ENCODE peak calls at places on chromosomes 2 and 18, in six cellular contexts. B is cardiac muscle cell, Z is IMR-90, D is A549, W is mucosa of descending colon, A is WTC11. E is an unnamed sample.

GRCh38 chr18:30163573-30163972 is 879.0 kb downstream of the DSC3 start:
- DNase-seq in B (no peak), Z (no peak), D (no peak), W (no peak), A (no peak), E (no peak)

GRCh38 chr2:152200562-152201465 is 25.3 kb upstream of the STAM2 start:
- DNase-seq in B (no peak), Z (peak), D (peak), W (peak), A (peak), E (no peak)

GRCh38 chr18:31679133-31679731 is 5.1 kb downstream of the B4GALT6 start:
- DNase-seq in B (no peak), Z (peak), D (peak), W (no peak), A (no peak), E (no peak)

GRCh38 chr18:50970006-50970405 is 2.2 kb downstream of the ELAC1 start:
- DNase-seq in B (no peak), Z (no peak), D (no peak), W (no peak), A (no peak), E (no peak)

GRCh38 chr2:119468154-119468955 is 36.7 kb downstream of the TMEM37 start:
- DNase-seq in B (no peak), Z (peak), D (no peak), W (no peak), A (no peak), E (no peak)

GRCh38 chr2:11661891-11662435 is 8.0 kb downstream of the NTSR2 start:
- DNase-seq in B (no peak), Z (no peak), D (no peak), W (no peak), A (no peak), E (no peak)

GRCh38 chr2:239400000-239400831 is 604 bp downstream of the HDAC4 start:
- DNase-seq in B (peak), Z (peak), D (peak), W (peak), A (no peak), E (no peak)

GRCh38 chr2:73414651-73415050 is 29.0 kb downstream of the ALMS1 start:
- DNase-seq in B (no peak), Z (peak), D (no peak), W (no peak), A (no peak), E (no peak)

GRCh38 chr2:233857511-233858118 is 3.3 kb upstream of the HJURP start:
- DNase-seq in B (peak), Z (no peak), D (peak), W (no peak), A (peak), E (no peak)

GRCh38 chr2:10845640-10846039 is 33.1 kb upstream of the PDIA6 start:
- DNase-seq in B (no peak), Z (no peak), D (no peak), W (no peak), A (no peak), E (no peak)

GRCh38 chr2:55519908-55520885 is 679 bp downstream of the CFAP36 start:
- DNase-seq in B (peak), Z (peak), D (peak), W (no peak), A (peak), E (peak)

GRCh38 chr2:120499784-120500495 is 154.0 kb downstream of the INHBB start:
- DNase-seq in B (no peak), Z (no peak), D (no peak), W (peak), A (no peak), E (no peak)

GRCh38 chr2:235493775-235494715 is at the start of gene AGAP1:
- DNase-seq in B (peak), Z (peak), D (peak), W (peak), A (peak), E (no peak)

GRCh38 chr18:62081248-62081647 is 105.6 kb downstream of the PIGN start:
- DNase-seq in B (no peak), Z (no peak), D (no peak), W (no peak), A (no peak), E (no peak)

GRCh38 chr2:231373184-231373583 is 22.3 kb upstream of the B3GNT7 start:
- DNase-seq in B (no peak), Z (no peak), D (no peak), W (peak), A (no peak), E (no peak)

GRCh38 chr2:9086465-9086864 is 83.0 kb upstream of the MBOAT2 start:
- DNase-seq in B (no peak), Z (no peak), D (no peak), W (no peak), A (no peak), E (no peak)

GRCh38 chr2:46871976-46872381 is 43.6 kb downstream of the MCFD2 start:
- DNase-seq in B (no peak), Z (no peak), D (no peak), W (no peak), A (no peak), E (no peak)

GRCh38 chr18:31424383-31424988 is 23.1 kb upstream of the DSG3 start:
- DNase-seq in B (peak), Z (peak), D (peak), W (no peak), A (peak), E (peak)

GRCh38 chr18:24762417-24762816 is 302.0 kb downstream of the HRH4 start:
- DNase-seq in B (no peak), Z (peak), D (no peak), W (no peak), A (no peak), E (no peak)

GRCh38 chr2:121472465-121472993 is 58.2 kb upstream of the RNU4ATAC start:
- DNase-seq in B (no peak), Z (no peak), D (no peak), W (no peak), A (no peak), E (no peak)

GRCh38 chr18:69484699-69485396 is 84.2 kb downstream of the DOK6 start:
- DNase-seq in B (peak), Z (peak), D (no peak), W (no peak), A (peak), E (no peak)

GRCh38 chr2:41400057-41400665 is 647.7 kb upstream of the PKDCC start:
- DNase-seq in B (peak), Z (no peak), D (no peak), W (no peak), A (peak), E (no peak)

GRCh38 chr2:150127271-150127990 is 360.0 kb downstream of the RND3 start:
- DNase-seq in B (no peak), Z (no peak), D (no peak), W (no peak), A (no peak), E (no peak)

GRCh38 chr18:54117853-54118773 is 106.4 kb downstream of the MBD2 start:
- DNase-seq in B (no peak), Z (no peak), D (no peak), W (no peak), A (no peak), E (no peak)

GRCh38 chr2:148020358-148021058 is at the start of gene ORC4:
- DNase-seq in B (peak), Z (peak), D (peak), W (peak), A (peak), E (peak)
- TF ChIP-seq CTCF in B (peak), Z (peak), D (peak), W (no peak), A (no peak), E (peak)

DNA sequence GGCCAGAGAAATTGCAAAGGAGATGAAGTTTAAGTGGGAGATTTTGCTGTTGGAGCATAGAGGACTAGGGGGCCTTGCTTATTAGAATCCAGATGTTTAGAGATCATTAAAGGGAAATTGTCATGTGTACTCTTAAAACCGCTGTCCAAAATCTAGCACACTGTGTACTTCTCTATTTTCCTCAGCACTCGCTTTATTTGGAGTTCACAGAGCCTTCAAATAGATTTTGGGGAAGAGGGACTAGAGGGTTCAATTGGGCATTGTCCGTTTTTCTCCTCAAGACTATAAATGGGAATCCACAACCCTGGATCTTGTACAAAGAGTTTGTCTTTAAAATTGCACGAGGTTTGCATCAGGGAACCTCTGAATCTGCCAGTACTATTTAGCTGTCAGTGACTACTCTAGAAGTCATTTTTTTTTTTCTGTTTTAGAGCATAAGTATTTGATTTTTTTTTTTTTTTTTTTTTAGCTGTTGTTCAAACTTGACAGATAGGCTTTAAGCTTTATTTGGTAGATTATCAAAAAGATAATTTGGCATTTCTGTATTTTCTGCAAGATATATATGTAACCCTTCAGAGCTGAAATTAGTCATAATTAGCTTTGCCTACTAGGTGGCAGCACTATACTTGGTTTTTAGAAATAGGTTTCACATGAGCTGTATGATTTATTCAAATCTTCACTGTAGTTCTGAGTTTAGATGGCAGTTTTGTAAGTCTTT is 14.2 kb downstream of the PMS1 start:
- DNase-seq in B (no peak), Z (peak), D (no peak), W (no peak), A (no peak), E (peak)
- TF ChIP-seq CTCF in B (peak), Z (peak), D (peak), W (no peak), A (no peak), E (peak)

GRCh38 chr2:17804358-17804757 is 11.9 kb upstream of the MSGN1 start:
- DNase-seq in B (no peak), Z (no peak), D (no peak), W (no peak), A (no peak), E (peak)

GRCh38 chr2:17799301-17800126 is 16.7 kb upstream of the MSGN1 start:
- DNase-seq in B (no peak), Z (no peak), D (no peak), W (no peak), A (no peak), E (no peak)

GRCh38 chr2:17803492-17803891 is 12.8 kb upstream of the MSGN1 start:
- DNase-seq in B (no peak), Z (no peak), D (no peak), W (no peak), A (no peak), E (no peak)

GRCh38 chr2:17800693-17801458 is 15.4 kb upstream of the MSGN1 start:
- DNase-seq in B (no peak), Z (no peak), D (no peak), W (peak), A (no peak), E (no peak)

DNA sequence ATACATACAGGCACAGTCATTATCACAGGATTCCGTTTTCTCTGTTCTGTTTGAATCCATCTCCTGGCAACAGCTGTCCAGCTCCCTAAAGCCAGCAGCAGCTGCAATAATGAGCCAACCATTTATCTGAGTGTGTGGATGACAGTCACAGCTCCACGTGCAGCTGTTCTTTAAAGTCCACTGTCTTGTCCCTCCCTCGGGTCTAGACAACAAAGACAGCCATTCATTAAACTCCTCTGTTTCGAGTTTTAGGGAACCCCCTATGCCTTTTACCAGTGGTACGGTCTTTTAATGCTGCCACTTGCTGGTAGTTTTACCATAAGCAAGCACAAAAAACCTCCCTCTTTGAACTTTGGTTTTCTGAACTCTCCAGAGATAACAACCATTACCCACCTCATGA is 16.0 kb upstream of the MSGN1 start:
- DNase-seq in B (no peak), Z (peak), D (no peak), W (no peak), A (no peak), E (no peak)
- TF ChIP-seq CTCF in B (no peak), Z (no peak), D (no peak), W (no peak), A (no peak), E (no peak)

DNA sequence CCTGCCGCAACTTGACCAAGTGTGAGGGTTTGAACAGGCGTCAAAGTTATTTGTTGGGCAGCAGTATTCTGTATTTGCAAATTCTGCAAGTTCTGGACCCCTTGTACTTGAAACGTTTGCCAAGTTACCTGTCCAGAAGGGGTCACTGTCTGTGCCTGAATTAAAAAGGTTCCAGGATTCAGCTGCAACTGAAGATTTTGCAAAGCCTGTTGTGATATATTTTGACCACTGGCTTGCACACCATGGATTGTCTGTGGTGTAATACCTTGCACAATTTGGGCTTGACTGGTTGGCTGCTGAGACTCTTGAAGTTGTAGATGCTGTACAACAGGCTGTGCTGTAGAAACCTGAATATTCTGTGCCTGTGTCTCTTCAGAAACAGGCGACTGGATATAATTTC is 10.2 kb downstream of the SP3 start:
- DNase-seq in B (no peak), Z (no peak), D (no peak), W (no peak), A (no peak), E (no peak)
- TF ChIP-seq CTCF in B (no peak), Z (no peak), D (no peak), W (no peak), A (no peak), E (no peak)

GRCh38 chr2:184859187-184859586 is 260.9 kb downstream of the ZNF804A start:
- DNase-seq in B (no peak), Z (no peak), D (no peak), W (no peak), A (no peak), E (no peak)
- TF ChIP-seq CTCF in B (no peak), Z (no peak), D (no peak), W (no peak), A (no peak), E (no peak)

E was measured in GM10248.